ENCODE peak calls at places on chromosomes 6 and 20, in four cellular contexts. One of them, this sample, is unnamed.

GRCh38 chr6:83613378-83613777 is 95.5 kb downstream of the SNAP91 start:
- DNase-seq in astrocyte of the cerebellum: no peak
- DNase-seq in A549: no peak
- DNase-seq in NCI-H748 treated with DMSO at 0.1 percent for 48 hours: no peak
- DNase-seq in this sample: no peak

GRCh38 chr20:12941025-12941424 is 67.7 kb upstream of the SPTLC3 start:
- DNase-seq in NCI-H748 treated with DMSO at 0.1 percent for 48 hours: no peak
- DNase-seq in astrocyte of the cerebellum: peak; percentile 36
- DNase-seq in A549: no peak
- DNase-seq in this sample: no peak

GRCh38 chr20:63491078-63491477 is 7.8 kb downstream of the EEF1A2 start:
- DNase-seq in astrocyte of the cerebellum: no peak
- DNase-seq in A549: no peak
- DNase-seq in NCI-H748 treated with DMSO at 0.1 percent for 48 hours: no peak
- DNase-seq in this sample: no peak

GRCh38 chr6:35601331-35602132 is 87.2 kb downstream of the FKBP5 start:
- DNase-seq in astrocyte of the cerebellum: peak; percentile 79
- DNase-seq in A549: peak; percentile 47
- DNase-seq in NCI-H748 treated with DMSO at 0.1 percent for 48 hours: no peak
- DNase-seq in this sample: peak; percentile 60

GRCh38 chr6:91029211-91029610 is 442.3 kb upstream of the MAP3K7 start:
- DNase-seq in A549: no peak
- DNase-seq in astrocyte of the cerebellum: no peak
- DNase-seq in NCI-H748 treated with DMSO at 0.1 percent for 48 hours: peak; percentile 65
- DNase-seq in this sample: peak; percentile 86

GRCh38 chr20:43824699-43825402 is 89.8 kb upstream of the TOX2 start:
- DNase-seq in NCI-H748 treated with DMSO at 0.1 percent for 48 hours: peak; percentile 69
- DNase-seq in astrocyte of the cerebellum: no peak
- DNase-seq in A549: no peak
- DNase-seq in this sample: peak; percentile 65

GRCh38 chr6:158684745-158685355 is 35.0 kb downstream of the SYTL3 start:
- DNase-seq in A549: no peak
- DNase-seq in NCI-H748 treated with DMSO at 0.1 percent for 48 hours: no peak
- DNase-seq in astrocyte of the cerebellum: no peak
- DNase-seq in this sample: no peak

GRCh38 chr6:11727995-11728961 is 50.3 kb downstream of the ADTRP start:
- DNase-seq in A549: no peak
- DNase-seq in NCI-H748 treated with DMSO at 0.1 percent for 48 hours: no peak
- DNase-seq in astrocyte of the cerebellum: no peak
- DNase-seq in this sample: no peak

GRCh38 chr6:10256113-10256690 is 158.7 kb downstream of the TFAP2A start:
- DNase-seq in astrocyte of the cerebellum: no peak
- DNase-seq in A549: peak; percentile 7
- DNase-seq in NCI-H748 treated with DMSO at 0.1 percent for 48 hours: no peak
- DNase-seq in this sample: no peak

GRCh38 chr6:53119772-53120409 is 28.8 kb downstream of the GCM1 start:
- DNase-seq in NCI-H748 treated with DMSO at 0.1 percent for 48 hours: peak; percentile 73
- DNase-seq in astrocyte of the cerebellum: no peak
- DNase-seq in A549: peak; percentile 17
- DNase-seq in this sample: peak; percentile 5